ENCODE peak calls at places on chromosomes 12 and 14, in four cellular contexts. W is neural crest cell, Y is suprapubic skin, J is cardiac muscle cell. C is an unnamed sample.

GRCh38 chr12:119649202-119649808 is 18.6 kb upstream of the PRKAB1 start:
- DNase-seq in J (peak), W (no peak), Y (no peak), C (no peak)

GRCh38 chr14:105173901-105174894 is 5.6 kb upstream of the JAG2 start:
- DNase-seq in Y (no peak), W (no peak), J (no peak), C (no peak)

GRCh38 chr14:72665259-72665658 is 228.6 kb downstream of the DPF3 start:
- DNase-seq in J (no peak), W (no peak), Y (no peak), C (no peak)

GRCh38 chr12:57368349-57369095 is 62.3 kb downstream of the R3HDM2 start:
- DNase-seq in J (no peak), Y (no peak), W (no peak), C (no peak)

GRCh38 chr14:27372771-27373170 is 774.9 kb upstream of the NOVA1 start:
- DNase-seq in Y (no peak), W (no peak), J (no peak), C (no peak)

GRCh38 chr12:138898-139534 is 72.4 kb downstream of the IQSEC3 start:
- DNase-seq in W (no peak), J (no peak), Y (no peak), C (no peak)

GRCh38 chr12:7989827-7990491 is 42.6 kb upstream of the FOXJ2 start:
- DNase-seq in Y (no peak), W (no peak), J (no peak), C (no peak)

GRCh38 chr14:83991666-83992065 is 1538.3 kb upstream of the FLRT2 start:
- DNase-seq in Y (no peak), J (no peak), W (no peak), C (no peak)

GRCh38 chr12:2052861-2053674 is at the start of gene CACNA1C:
- DNase-seq in J (peak), W (peak), Y (no peak), C (peak)

GRCh38 chr14:67668559-67668958 is 5.9 kb downstream of the VTI1B start:
- DNase-seq in W (no peak), Y (no peak), J (no peak), C (no peak)

GRCh38 chr12:88258396-88258795 is 116.3 kb downstream of the TMTC3 start:
- DNase-seq in Y (no peak), J (no peak), W (no peak), C (no peak)

GRCh38 chr14:37397941-37398215 is 197.2 kb downstream of the FOXA1 start:
- DNase-seq in Y (no peak), J (no peak), W (no peak), C (no peak)

GRCh38 chr14:65832431-65833253 is 420.1 kb downstream of the FUT8 start:
- DNase-seq in W (no peak), J (peak), Y (no peak), C (peak)

GRCh38 chr12:124004233-124004875 is 31.3 kb downstream of the ZNF664 start:
- DNase-seq in J (no peak), W (no peak), Y (no peak), C (no peak)

GRCh38 chr14:38278035-38278434 is 22.1 kb upstream of the CLEC14A start:
- DNase-seq in J (no peak), W (no peak), Y (no peak), C (no peak)

GRCh38 chr14:103801459-103801858 is 45.9 kb downstream of the PPP1R13B start:
- DNase-seq in Y (no peak), W (no peak), J (no peak), C (no peak)

GRCh38 chr12:105462841-105463240 is 132.3 kb downstream of the C12orf75 start:
- DNase-seq in Y (no peak), W (no peak), J (no peak), C (no peak)

GRCh38 chr12:14167005-14167628 is 185.7 kb upstream of the GRIN2B start:
- DNase-seq in W (peak), Y (no peak), J (peak), C (peak)

GRCh38 chr14:64645220-64645891 is 58.9 kb upstream of the PLEKHG3 start:
- DNase-seq in Y (no peak), J (peak), W (no peak), C (peak)

GRCh38 chr14:101020971-101021370 is 117.4 kb upstream of the RTL1 start:
- DNase-seq in W (no peak), Y (peak), J (no peak), C (no peak)

GRCh38 chr14:104739026-104739425 is 13.9 kb upstream of the SIVA1 start:
- DNase-seq in W (no peak), J (no peak), Y (no peak), C (no peak)

GRCh38 chr12:110279976-110280783 is 867 bp upstream of the ATP2A2 start:
- DNase-seq in W (no peak), J (peak), Y (peak), C (peak)

GRCh38 chr12:2118061-2118460 is 65.3 kb downstream of the CACNA1C start:
- DNase-seq in Y (no peak), J (no peak), W (no peak), C (no peak)

GRCh38 chr14:34554540-34555250 is 15.2 kb upstream of the EAPP start:
- DNase-seq in W (no peak), J (no peak), Y (no peak), C (no peak)

GRCh38 chr14:56027916-56028637 is 90.1 kb upstream of the PELI2 start:
- DNase-seq in W (no peak), J (no peak), Y (no peak), C (no peak)

GRCh38 chr14:61320806-61321384 is 484 bp upstream of the PRKCH start:
- DNase-seq in W (no peak), Y (no peak), J (no peak), C (no peak)

GRCh38 chr14:61322799-61323290 is 1.5 kb downstream of the PRKCH start:
- DNase-seq in W (no peak), Y (no peak), J (peak), C (no peak)

GRCh38 chr14:61319706-61320105 is 1.7 kb upstream of the PRKCH start:
- DNase-seq in Y (no peak), J (no peak), W (no peak), C (no peak)

GRCh38 chr14:61322011-61322798 is 826 bp downstream of the PRKCH start:
- DNase-seq in J (peak), Y (no peak), W (no peak), C (no peak)

GRCh38 chr14:61321385-61322010 is at the start of gene PRKCH:
- DNase-seq in W (peak), J (peak), Y (peak), C (peak)
- TF ChIP-seq CTCF in W (no peak), J (peak), Y (peak), C (no peak)

DNA sequence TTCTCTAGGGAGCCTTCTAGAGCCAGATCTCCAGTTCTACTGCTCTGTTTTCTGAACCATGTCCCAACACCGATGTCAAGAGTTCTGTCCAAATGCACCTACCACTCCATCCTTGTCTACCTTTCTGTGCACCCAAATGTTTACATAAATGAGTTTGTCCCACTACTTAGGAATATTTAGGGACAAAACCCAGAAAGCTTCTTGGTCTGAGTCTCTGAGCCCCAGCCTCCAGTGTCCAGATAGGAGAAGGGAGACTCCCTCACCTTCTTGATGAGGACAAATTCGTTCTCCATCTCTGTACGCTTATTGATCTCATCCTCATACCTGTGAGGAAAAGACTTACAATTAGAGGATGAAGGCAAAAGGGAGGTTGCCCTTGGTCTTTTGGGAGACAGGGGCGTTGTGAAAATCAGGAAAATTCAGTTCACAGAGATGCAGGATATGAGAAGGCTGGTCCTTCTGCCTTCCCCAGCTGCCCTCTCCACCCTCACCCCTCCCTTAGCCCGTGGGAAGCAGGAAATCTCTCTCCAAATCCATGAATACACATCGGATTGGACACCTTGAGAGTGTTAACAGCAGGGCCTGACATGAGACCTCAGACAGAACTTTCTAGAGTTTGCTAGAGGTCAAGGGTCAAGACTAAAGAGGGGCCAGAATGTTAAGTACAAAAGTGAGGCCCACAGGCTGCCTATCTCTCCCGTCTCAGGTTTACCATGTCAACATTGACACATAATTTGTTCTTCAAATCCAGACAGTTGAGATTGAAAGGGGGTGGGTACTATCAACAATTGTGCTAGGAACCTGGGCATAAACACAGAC is 3.8 kb downstream of the KRT8 start:
- DNase-seq in Y (no peak), W (no peak), J (no peak), C (no peak)
- TF ChIP-seq CTCF in Y (no peak), W (no peak), J (no peak), C (no peak)

DNA sequence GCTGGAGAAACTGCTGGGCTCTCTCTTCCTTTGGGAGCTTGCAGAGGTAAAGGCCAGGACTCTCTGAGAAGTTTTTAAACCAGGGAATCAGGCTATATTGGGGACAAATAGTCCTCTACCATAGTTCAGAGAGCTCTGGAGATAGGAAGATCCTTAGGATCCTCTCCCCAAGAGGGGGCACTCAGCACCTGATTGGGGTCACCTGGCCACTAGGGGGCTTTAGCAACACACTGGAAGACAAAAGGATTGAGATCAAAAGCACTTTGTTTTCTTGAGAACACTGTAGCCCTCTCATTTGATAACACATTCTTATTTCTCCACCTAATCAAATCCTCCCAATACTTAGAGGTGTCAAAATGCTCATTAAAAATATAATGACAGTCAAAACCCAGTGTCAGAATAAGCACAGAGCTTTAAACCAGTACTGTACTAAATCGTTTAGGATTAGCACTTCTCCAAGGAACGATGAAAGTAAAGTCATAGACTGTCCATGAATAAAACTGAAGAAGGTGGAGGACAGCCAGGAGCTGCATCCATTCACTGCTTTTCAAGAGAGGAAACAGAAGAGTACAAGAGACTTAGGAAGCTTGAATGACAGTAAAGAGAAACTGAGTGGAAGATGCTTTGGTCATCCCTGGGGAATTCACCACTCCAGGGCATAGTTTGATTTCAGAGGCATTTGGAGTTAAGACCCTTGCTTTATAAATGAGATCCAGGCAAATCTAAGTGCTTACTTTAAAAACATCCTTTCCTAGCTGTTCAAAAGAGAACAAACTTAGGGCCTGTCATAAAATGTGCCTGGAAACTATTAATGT is 26.5 kb downstream of the BMP4 start:
- DNase-seq in Y (no peak), W (no peak), J (peak), C (peak)
- TF ChIP-seq CTCF in Y (no peak), W (peak), J (peak), C (peak)

GRCh38 chr14:31964490-31964889 is 112.6 kb upstream of the ARHGAP5 start:
- DNase-seq in W (no peak), J (no peak), Y (no peak), C (no peak)
- TF ChIP-seq CTCF in W (no peak), J (no peak), Y (no peak), C (no peak)

GRCh38 chr14:53880761-53881160 is 75.9 kb downstream of the BMP4 start:
- DNase-seq in W (no peak), J (no peak), Y (no peak), C (no peak)
- TF ChIP-seq CTCF in W (no peak), J (no peak), Y (no peak), C (no peak)

GRCh38 chr12:96399081-96399918 is 939 bp downstream of the CDK17 start:
- DNase-seq in W (peak), J (peak), Y (peak), C (peak)

GRCh38 chr12:96401061-96401871 is 1.0 kb upstream of the CDK17 start:
- DNase-seq in W (no peak), J (peak), Y (no peak), C (peak)

GRCh38 chr12:96398422-96399080 is 1.7 kb downstream of the CDK17 start:
- DNase-seq in W (no peak), J (peak), Y (no peak), C (no peak)

GRCh38 chr12:96400631-96401060 is 407 bp upstream of the CDK17 start:
- DNase-seq in Y (no peak), W (no peak), J (no peak), C (no peak)

GRCh38 chr12:96399919-96400630 is at the start of gene CDK17:
- DNase-seq in J (peak), Y (peak), W (peak), C (peak)
- TF ChIP-seq CTCF in J (peak), Y (peak), W (peak), C (peak)

C was measured in endothelial cell.